ENCODE peak calls at places on chromosome 13, in seven cellular contexts. One of them, this sample, is unnamed.

GRCh38 chr13:20702945-20703784 is at the start of gene IL17D:
- DNase-seq in body of pancreas: peak; percentile 32
- DNase-seq in PC-3: no peak
- DNase-seq in kidney: peak; percentile 84
- DNase-seq in CD8-positive, alpha-beta T cell: no peak
- DNase-seq in GM23338: peak; percentile 48
- DNase-seq in ascending aorta: no peak
- DNase-seq in this sample: no peak

GRCh38 chr13:80924596-80924995 is 583.7 kb upstream of the SPRY2 start:
- DNase-seq in body of pancreas: no peak
- DNase-seq in PC-3: no peak
- DNase-seq in kidney: no peak
- DNase-seq in CD8-positive, alpha-beta T cell: no peak
- DNase-seq in GM23338: no peak
- DNase-seq in ascending aorta: no peak
- DNase-seq in this sample: no peak

GRCh38 chr13:32264407-32264806 is 50.8 kb downstream of the ZAR1L start:
- DNase-seq in body of pancreas: peak; percentile 18
- DNase-seq in PC-3: peak; percentile 30
- DNase-seq in kidney: peak; percentile 67
- DNase-seq in CD8-positive, alpha-beta T cell: no peak
- DNase-seq in GM23338: no peak
- DNase-seq in ascending aorta: no peak
- DNase-seq in this sample: no peak

GRCh38 chr13:40920826-40921225 is 98.3 kb downstream of the ELF1 start:
- DNase-seq in body of pancreas: no peak
- DNase-seq in PC-3: peak; percentile 19
- DNase-seq in kidney: no peak
- DNase-seq in CD8-positive, alpha-beta T cell: no peak
- DNase-seq in GM23338: no peak
- DNase-seq in ascending aorta: no peak
- DNase-seq in this sample: no peak

GRCh38 chr13:25881946-25882574 is 169.8 kb downstream of the SHISA2 start:
- DNase-seq in body of pancreas: no peak
- DNase-seq in PC-3: no peak
- DNase-seq in kidney: no peak
- DNase-seq in CD8-positive, alpha-beta T cell: no peak
- DNase-seq in GM23338: peak; percentile 78
- DNase-seq in ascending aorta: no peak
- DNase-seq in this sample: no peak

GRCh38 chr13:73497430-73497829 is 438.6 kb downstream of the KLF5 start:
- DNase-seq in body of pancreas: no peak
- DNase-seq in PC-3: no peak
- DNase-seq in kidney: no peak
- DNase-seq in CD8-positive, alpha-beta T cell: no peak
- DNase-seq in GM23338: no peak
- DNase-seq in ascending aorta: no peak
- DNase-seq in this sample: no peak

GRCh38 chr13:23743269-23743668 is 145.9 kb downstream of the MIPEP start:
- DNase-seq in body of pancreas: no peak
- DNase-seq in PC-3: peak; percentile 53
- DNase-seq in kidney: no peak
- DNase-seq in CD8-positive, alpha-beta T cell: no peak
- DNase-seq in GM23338: no peak
- DNase-seq in ascending aorta: no peak
- DNase-seq in this sample: no peak

GRCh38 chr13:114140131-114140908 is 7.9 kb upstream of the RASA3 start:
- DNase-seq in body of pancreas: no peak
- DNase-seq in PC-3: no peak
- DNase-seq in kidney: peak; percentile 64
- DNase-seq in CD8-positive, alpha-beta T cell: no peak
- DNase-seq in GM23338: no peak
- DNase-seq in ascending aorta: no peak
- DNase-seq in this sample: no peak

GRCh38 chr13:75647126-75647784 is 11.1 kb downstream of the LMO7 start:
- DNase-seq in body of pancreas: no peak
- DNase-seq in PC-3: no peak
- DNase-seq in kidney: no peak
- DNase-seq in CD8-positive, alpha-beta T cell: no peak
- DNase-seq in GM23338: no peak
- DNase-seq in ascending aorta: no peak
- DNase-seq in this sample: no peak

GRCh38 chr13:50676602-50677001 is 166.9 kb downstream of the DLEU7 start:
- DNase-seq in body of pancreas: no peak
- DNase-seq in PC-3: peak; percentile 66
- DNase-seq in kidney: no peak
- DNase-seq in CD8-positive, alpha-beta T cell: no peak
- DNase-seq in GM23338: no peak
- DNase-seq in ascending aorta: no peak
- DNase-seq in this sample: no peak

GRCh38 chr13:74080762-74081161 is 53.4 kb downstream of the KLF12 start:
- DNase-seq in body of pancreas: no peak
- DNase-seq in PC-3: no peak
- DNase-seq in kidney: no peak
- DNase-seq in CD8-positive, alpha-beta T cell: no peak
- DNase-seq in GM23338: no peak
- DNase-seq in ascending aorta: no peak
- DNase-seq in this sample: no peak

GRCh38 chr13:36251528-36251927 is 37.2 kb upstream of the SOHLH2 start:
- DNase-seq in body of pancreas: no peak
- DNase-seq in PC-3: peak; percentile 12
- DNase-seq in kidney: no peak
- DNase-seq in CD8-positive, alpha-beta T cell: no peak
- DNase-seq in GM23338: no peak
- DNase-seq in ascending aorta: no peak
- DNase-seq in this sample: no peak

GRCh38 chr13:31722684-31723083 is 16.6 kb upstream of the RXFP2 start:
- DNase-seq in body of pancreas: no peak
- DNase-seq in PC-3: no peak
- DNase-seq in kidney: no peak
- DNase-seq in CD8-positive, alpha-beta T cell: no peak
- DNase-seq in GM23338: no peak
- DNase-seq in ascending aorta: no peak
- DNase-seq in this sample: no peak

GRCh38 chr13:50128406-50129048 is 113.3 kb downstream of the KCNRG start:
- DNase-seq in body of pancreas: no peak
- DNase-seq in PC-3: no peak
- DNase-seq in kidney: peak; percentile 46
- DNase-seq in CD8-positive, alpha-beta T cell: no peak
- DNase-seq in GM23338: peak; percentile 59
- DNase-seq in ascending aorta: no peak
- DNase-seq in this sample: no peak

GRCh38 chr13:82356667-82357066 is 1525.6 kb downstream of the SLITRK1 start:
- DNase-seq in body of pancreas: no peak
- DNase-seq in PC-3: peak; percentile 21
- DNase-seq in kidney: no peak
- DNase-seq in CD8-positive, alpha-beta T cell: no peak
- DNase-seq in GM23338: peak; percentile 28
- DNase-seq in ascending aorta: no peak
- DNase-seq in this sample: no peak

GRCh38 chr13:72180253-72180952 is 313.4 kb upstream of the DACH1 start:
- DNase-seq in body of pancreas: peak; percentile 45
- DNase-seq in PC-3: peak; percentile 90
- DNase-seq in kidney: no peak
- DNase-seq in CD8-positive, alpha-beta T cell: no peak
- DNase-seq in GM23338: peak; percentile 25
- DNase-seq in ascending aorta: no peak
- DNase-seq in this sample: no peak

GRCh38 chr13:18993884-18994660 is 187.6 kb downstream of the TUBA3C start:
- DNase-seq in body of pancreas: peak; percentile 70
- DNase-seq in PC-3: no peak
- DNase-seq in kidney: no peak
- DNase-seq in CD8-positive, alpha-beta T cell: no peak
- DNase-seq in GM23338: no peak
- DNase-seq in ascending aorta: no peak
- DNase-seq in this sample: no peak

GRCh38 chr13:73945371-73945770 is 188.8 kb downstream of the KLF12 start:
- DNase-seq in body of pancreas: no peak
- DNase-seq in PC-3: peak; percentile 6
- DNase-seq in kidney: no peak
- DNase-seq in CD8-positive, alpha-beta T cell: no peak
- DNase-seq in GM23338: no peak
- DNase-seq in ascending aorta: no peak
- DNase-seq in this sample: no peak

GRCh38 chr13:76713280-76713679 is 172.9 kb downstream of the KCTD12 start:
- DNase-seq in body of pancreas: no peak
- DNase-seq in PC-3: no peak
- DNase-seq in kidney: no peak
- DNase-seq in CD8-positive, alpha-beta T cell: no peak
- DNase-seq in GM23338: no peak
- DNase-seq in ascending aorta: no peak
- DNase-seq in this sample: no peak

GRCh38 chr13:73075546-73075945 is 16.7 kb downstream of the KLF5 start:
- DNase-seq in body of pancreas: no peak
- DNase-seq in PC-3: no peak
- DNase-seq in kidney: no peak
- DNase-seq in CD8-positive, alpha-beta T cell: no peak
- DNase-seq in GM23338: peak; percentile 91
- DNase-seq in ascending aorta: no peak
- DNase-seq in this sample: no peak

GRCh38 chr13:43107780-43108179 is 84.4 kb downstream of the DNAJC15 start:
- DNase-seq in body of pancreas: no peak
- DNase-seq in PC-3: peak; percentile 53
- DNase-seq in kidney: no peak
- DNase-seq in CD8-positive, alpha-beta T cell: no peak
- DNase-seq in GM23338: no peak
- DNase-seq in ascending aorta: no peak
- DNase-seq in this sample: no peak

GRCh38 chr13:97753269-97753668 is 200.2 kb upstream of the IPO5 start:
- DNase-seq in body of pancreas: no peak
- DNase-seq in PC-3: no peak
- DNase-seq in kidney: no peak
- DNase-seq in CD8-positive, alpha-beta T cell: no peak
- DNase-seq in GM23338: peak; percentile 8
- DNase-seq in ascending aorta: no peak
- DNase-seq in this sample: no peak

GRCh38 chr13:97751477-97751876 is 202.0 kb upstream of the IPO5 start:
- DNase-seq in body of pancreas: no peak
- DNase-seq in PC-3: no peak
- DNase-seq in kidney: no peak
- DNase-seq in CD8-positive, alpha-beta T cell: no peak
- DNase-seq in GM23338: no peak
- DNase-seq in ascending aorta: no peak
- DNase-seq in this sample: no peak

GRCh38 chr13:97743946-97744345 is 209.5 kb upstream of the IPO5 start:
- DNase-seq in body of pancreas: no peak
- DNase-seq in PC-3: no peak
- DNase-seq in kidney: no peak
- DNase-seq in CD8-positive, alpha-beta T cell: no peak
- DNase-seq in GM23338: no peak
- DNase-seq in ascending aorta: no peak
- DNase-seq in this sample: no peak

GRCh38 chr13:97753942-97754670 is 199.4 kb upstream of the IPO5 start:
- DNase-seq in body of pancreas: no peak
- DNase-seq in PC-3: no peak
- DNase-seq in kidney: no peak
- DNase-seq in CD8-positive, alpha-beta T cell: no peak
- DNase-seq in GM23338: peak; percentile 74
- DNase-seq in ascending aorta: no peak
- DNase-seq in this sample: no peak

DNA sequence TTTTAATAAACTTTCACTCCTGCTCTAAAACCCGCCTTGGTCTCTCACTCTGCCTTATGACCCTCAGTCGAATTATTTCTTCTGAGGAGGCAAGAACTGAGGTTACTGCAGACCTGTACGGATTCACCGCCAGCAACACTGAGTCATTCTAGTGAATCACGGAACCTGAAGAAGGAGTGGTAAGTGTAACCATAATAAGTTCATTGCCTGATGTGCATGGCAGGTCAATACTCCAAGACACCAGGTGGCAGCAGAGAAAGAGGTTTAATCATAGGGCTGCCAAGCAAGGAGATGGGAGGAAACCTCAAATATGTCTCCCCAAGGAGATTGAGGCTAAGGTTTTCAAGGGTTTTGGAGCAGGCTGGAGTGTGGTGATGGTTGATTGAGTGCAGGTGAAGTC is 204.3 kb upstream of the IPO5 start:
- DNase-seq in body of pancreas: no peak
- DNase-seq in PC-3: peak; percentile 85
- DNase-seq in kidney: no peak
- DNase-seq in CD8-positive, alpha-beta T cell: no peak
- DNase-seq in GM23338: peak; percentile 15
- DNase-seq in ascending aorta: no peak
- DNase-seq in this sample: no peak
- TF ChIP-seq CTCF in body of pancreas: no peak
- TF ChIP-seq CTCF in PC-3: peak; percentile 66
- TF ChIP-seq CTCF in kidney: no peak
- TF ChIP-seq CTCF in CD8-positive, alpha-beta T cell: no peak
- TF ChIP-seq CTCF in GM23338: no peak
- TF ChIP-seq CTCF in ascending aorta: no peak
- TF ChIP-seq CTCF in this sample: peak; percentile 33

GRCh38 chr13:106919093-106919492 is 351.2 kb upstream of the ARGLU1 start:
- DNase-seq in body of pancreas: no peak
- DNase-seq in PC-3: no peak
- DNase-seq in kidney: no peak
- DNase-seq in CD8-positive, alpha-beta T cell: no peak
- DNase-seq in GM23338: no peak
- DNase-seq in ascending aorta: no peak
- DNase-seq in this sample: no peak
- H3K4me3 ChIP-seq in body of pancreas: no peak overlapping the region
- H3K4me3 ChIP-seq in PC-3: no peak overlapping the region
- H3K4me3 ChIP-seq in kidney: no peak overlapping the region
- H3K4me3 ChIP-seq in CD8-positive, alpha-beta T cell: no peak overlapping the region
- H3K4me3 ChIP-seq in GM23338: no peak overlapping the region
- H3K4me3 ChIP-seq in ascending aorta: peak overlapping the region; percentile 69
- H3K4me3 ChIP-seq in this sample: no peak overlapping the region

GRCh38 chr13:46342538-46342937 is 44.5 kb downstream of the RUBCNL start:
- DNase-seq in body of pancreas: no peak
- DNase-seq in PC-3: no peak
- DNase-seq in kidney: no peak
- DNase-seq in CD8-positive, alpha-beta T cell: no peak
- DNase-seq in GM23338: no peak
- DNase-seq in ascending aorta: no peak
- DNase-seq in this sample: no peak
- TF ChIP-seq CTCF in body of pancreas: no peak
- TF ChIP-seq CTCF in PC-3: peak; percentile 34
- TF ChIP-seq CTCF in kidney: no peak
- TF ChIP-seq CTCF in CD8-positive, alpha-beta T cell: no peak
- TF ChIP-seq CTCF in GM23338: no peak
- TF ChIP-seq CTCF in ascending aorta: no peak
- TF ChIP-seq CTCF in this sample: peak; percentile 30

DNA sequence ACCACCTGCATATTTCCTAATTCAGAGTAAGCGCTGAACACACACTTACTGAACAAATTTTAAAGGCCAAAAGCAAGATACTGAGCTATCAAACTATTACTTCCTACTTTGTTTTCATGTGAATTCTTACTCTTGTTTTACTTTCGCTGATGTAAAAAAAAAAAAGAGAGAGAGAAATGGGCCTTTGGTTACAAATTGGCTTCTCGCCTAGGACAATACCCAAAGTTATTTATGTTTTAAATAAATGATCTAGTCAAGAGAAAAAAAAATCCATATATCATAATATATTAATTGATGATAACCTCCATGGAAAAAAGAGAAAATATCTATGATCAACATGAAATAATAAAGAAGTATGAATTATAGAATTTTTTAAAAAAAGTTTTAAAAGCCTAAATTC is 9.2 kb downstream of the COL4A1 start:
- DNase-seq in body of pancreas: no peak
- DNase-seq in PC-3: no peak
- DNase-seq in kidney: no peak
- DNase-seq in CD8-positive, alpha-beta T cell: no peak
- DNase-seq in GM23338: no peak
- DNase-seq in ascending aorta: no peak
- DNase-seq in this sample: no peak
- H3K4me3 ChIP-seq in body of pancreas: no peak overlapping the region
- H3K4me3 ChIP-seq in PC-3: no peak overlapping the region
- H3K4me3 ChIP-seq in kidney: no peak overlapping the region
- H3K4me3 ChIP-seq in CD8-positive, alpha-beta T cell: no peak overlapping the region
- H3K4me3 ChIP-seq in GM23338: no peak overlapping the region
- H3K4me3 ChIP-seq in ascending aorta: peak overlapping the region; percentile 57
- H3K4me3 ChIP-seq in this sample: no peak overlapping the region